ENCODE peak calls at places on chromosomes 4 and X, in five cellular contexts. K is NT2/D1, G is Caco-2, N is cardiac muscle cell, H is stomach. E is an unnamed sample.

GRCh38 chrX:80841259-80841658 is 31.6 kb upstream of the BRWD3 start:
- DNase-seq in H (no peak), G (no peak), N (no peak), K (no peak), E (no peak)

GRCh38 chrX:11040405-11040804 is 70.7 kb upstream of the HCCS start:
- DNase-seq in N (peak; percentile 0), K (no peak), H (no peak), G (no peak), E (no peak)

GRCh38 chr4:112560084-112560483 is 44.1 kb upstream of the NEUROG2 start:
- DNase-seq in N (no peak), K (no peak), H (no peak), G (no peak), E (no peak)

GRCh38 chr4:176769519-176769918 is 23.2 kb downstream of the VEGFC start:
- DNase-seq in G (no peak), K (no peak), N (no peak), H (no peak), E (no peak)

GRCh38 chr4:68736813-68737212 is 66.4 kb upstream of the UGT2B15 start:
- DNase-seq in N (no peak), H (no peak), K (no peak), G (peak; percentile 46), E (no peak)

GRCh38 chr4:83082777-83083176 is 31.8 kb downstream of the PLAC8 start:
- DNase-seq in G (no peak), K (no peak), N (no peak), H (peak; percentile 45), E (no peak)

GRCh38 chr4:8307126-8307525 is 37.6 kb downstream of the HTRA3 start:
- DNase-seq in H (no peak), N (no peak), K (no peak), G (peak; percentile 25), E (peak; percentile 32)

GRCh38 chr4:13903061-13903460 is 275.5 kb upstream of the BOD1L1 start:
- DNase-seq in H (no peak), K (no peak), G (no peak), N (no peak), E (no peak)

GRCh38 chr4:113837397-113837796 is 75.9 kb upstream of the CAMK2D start:
- DNase-seq in G (no peak), K (no peak), H (no peak), N (no peak), E (no peak)

GRCh38 chr4:78409612-78410202 is 141.9 kb upstream of the ANXA3 start:
- DNase-seq in G (no peak), H (no peak), K (no peak), N (no peak), E (no peak)

GRCh38 chrX:120145295-120145925 is 13.0 kb upstream of the RHOXF2 start:
- DNase-seq in N (no peak), G (no peak), H (no peak), K (no peak), E (no peak)

GRCh38 chr4:95170176-95170575 is 378.6 kb downstream of the UNC5C start:
- DNase-seq in N (no peak), K (no peak), G (no peak), H (no peak), E (no peak)

GRCh38 chrX:7159132-7159861 is 11.3 kb upstream of the PUDP start:
- DNase-seq in K (no peak), H (peak; percentile 40), G (no peak), N (no peak), E (no peak)

GRCh38 chr4:169225058-169225751 is 45.6 kb downstream of the SH3RF1 start:
- DNase-seq in G (no peak), N (no peak), H (no peak), K (no peak), E (no peak)

GRCh38 chr4:179634862-179635261 is 2192.6 kb upstream of the AGA start:
- DNase-seq in G (no peak), N (no peak), K (no peak), H (no peak), E (no peak)

GRCh38 chr4:78250500-78250899 is 193.4 kb downstream of the FRAS1 start:
- DNase-seq in N (no peak), G (no peak), H (no peak), K (no peak), E (no peak)

GRCh38 chrX:134484039-134484438 is 24.1 kb downstream of the HPRT1 start:
- DNase-seq in K (peak; percentile 9), H (no peak), G (no peak), N (peak; percentile 59), E (no peak)

GRCh38 chrX:68936608-68937007 is 107.8 kb downstream of the EFNB1 start:
- DNase-seq in H (peak; percentile 22), G (no peak), K (no peak), N (no peak), E (no peak)

GRCh38 chrX:150548684-150549083 is 19.7 kb upstream of the MTM1 start:
- DNase-seq in K (no peak), N (no peak), H (no peak), G (no peak), E (no peak)

GRCh38 chrX:1424452-1424851 is 28.3 kb downstream of the ASMTL start:
- DNase-seq in H (no peak), G (no peak), N (no peak), K (no peak), E (no peak)

DNA sequence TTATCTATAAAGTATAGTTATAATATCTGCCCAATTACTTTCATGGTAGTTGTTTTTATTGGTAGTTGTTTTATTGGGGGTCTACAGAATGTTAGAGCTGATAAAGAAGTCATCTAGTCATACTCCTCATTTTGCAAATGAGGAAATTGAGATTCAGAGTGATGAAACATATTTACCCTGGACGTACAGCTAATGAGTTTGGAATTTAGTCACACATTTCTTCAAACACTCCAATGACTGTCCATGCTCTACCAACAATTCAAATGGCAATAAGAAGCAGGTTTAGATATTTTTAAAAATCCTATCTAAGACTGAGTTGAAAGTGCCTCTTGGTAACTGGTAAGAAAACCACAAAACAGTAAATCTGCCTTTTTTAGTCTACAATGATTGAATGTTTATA is 98.2 kb downstream of the MAGEC1 start:
- DNase-seq in G (no peak), N (no peak), K (no peak), H (no peak), E (no peak)
- H3K36me3 ChIP-seq in G (no peaks in the 10 kb centered on the region), N (no peaks in the 10 kb centered on the region), K (no peaks in the 10 kb centered on the region), H (no peaks in the 10 kb centered on the region), E (no peaks in the 10 kb centered on the region)

GRCh38 chr4:75308049-75308448 is 206.2 kb downstream of the RCHY1 start:
- DNase-seq in N (no peak), G (no peak), K (no peak), H (no peak), E (no peak)

GRCh38 chr4:75302648-75303047 is 211.6 kb downstream of the RCHY1 start:
- DNase-seq in H (no peak), N (no peak), G (no peak), K (no peak), E (no peak)

DNA sequence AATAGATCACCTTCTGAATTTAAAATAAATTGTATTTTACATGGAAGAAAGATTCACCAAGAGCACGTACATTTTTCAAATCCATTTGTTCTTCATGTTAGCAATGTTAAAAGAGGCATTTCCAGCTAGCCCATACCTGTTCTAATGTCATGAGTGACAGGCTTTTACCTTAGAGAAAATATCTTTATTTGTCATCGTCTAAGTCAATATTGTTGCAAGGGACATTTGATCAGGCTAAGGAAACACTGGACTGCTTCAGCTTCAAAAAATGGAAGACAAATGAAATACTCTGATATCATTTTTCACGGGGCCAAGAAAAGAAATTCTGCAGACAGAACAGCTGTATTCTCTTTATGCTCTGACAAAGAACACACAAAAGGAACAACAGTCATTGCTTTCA is 207.7 kb downstream of the RCHY1 start:
- DNase-seq in N (no peak), K (no peak), H (no peak), G (no peak), E (no peak)
- H3K27me3 ChIP-seq in N (no peaks in the 10 kb centered on the region), K (no peaks in the 10 kb centered on the region), H (no peaks in the 10 kb centered on the region), G (no peaks in the 10 kb centered on the region), E (peaks cover 3% of the 10 kb centered on the region)

GRCh38 chrX:41881166-41881565 is 42.2 kb downstream of the CASK start:
- DNase-seq in H (no peak), K (no peak), N (no peak), G (no peak), E (no peak)

GRCh38 chrX:41875142-41875541 is 48.2 kb downstream of the CASK start:
- DNase-seq in N (no peak), H (no peak), G (no peak), K (no peak), E (no peak)

DNA sequence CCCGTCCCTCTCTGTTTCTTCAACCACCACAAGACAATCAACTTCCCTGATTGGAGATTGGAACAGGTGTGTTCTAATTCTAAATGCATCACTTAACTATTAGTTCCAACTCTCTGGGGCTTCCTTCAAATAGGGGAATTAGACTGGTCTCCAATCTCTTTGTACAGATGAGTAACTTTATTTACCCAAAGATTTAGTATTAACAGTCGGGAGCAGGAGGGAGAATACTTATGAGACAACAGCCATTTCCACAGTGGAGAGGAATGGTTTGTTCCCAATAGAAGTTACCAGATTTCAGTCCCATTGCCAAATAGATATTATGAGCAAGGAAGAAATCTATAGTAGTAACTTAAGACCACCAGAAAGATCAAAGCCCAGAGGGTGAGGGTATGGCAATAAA is 46.2 kb downstream of the CASK start:
- DNase-seq in N (no peak), G (no peak), K (no peak), H (no peak), E (no peak)
- H3K4me3 ChIP-seq in N (no peak overlapping the region), G (no peak overlapping the region), K (no peak overlapping the region), H (no peak overlapping the region), E (no peak overlapping the region)

DNA sequence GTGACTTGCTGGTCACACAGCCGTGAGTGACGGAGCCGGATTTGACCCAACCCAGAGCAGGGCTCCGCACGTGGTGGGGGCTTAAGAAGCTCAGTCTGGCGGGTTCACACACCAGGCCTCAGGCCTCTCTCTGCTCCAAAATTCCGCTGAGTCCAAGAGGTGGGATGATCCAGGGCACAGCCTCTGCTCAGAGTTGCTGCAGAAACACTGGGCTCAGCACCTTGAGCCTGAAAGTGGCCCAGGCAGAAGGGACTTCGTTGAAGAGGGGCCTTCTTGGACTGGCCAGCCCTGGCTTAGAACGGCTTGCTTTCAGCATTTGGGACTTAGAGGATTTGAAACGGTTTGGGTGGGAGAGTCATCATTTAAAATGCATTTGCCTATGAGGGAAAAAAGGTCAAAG is 21.2 kb downstream of the EVC start:
- DNase-seq in G (no peak), H (no peak), N (no peak), K (no peak), E (no peak)
- H3K36me3 ChIP-seq in G (no peaks in the 10 kb centered on the region), H (peaks cover 76% of the 10 kb centered on the region), N (peaks cover 8% of the 10 kb centered on the region), K (peaks cover 73% of the 10 kb centered on the region), E (peaks cover 74% of the 10 kb centered on the region)

GRCh38 chrX:121571333-121571732 is 523.9 kb downstream of the GLUD2 start:
- DNase-seq in K (no peak), H (no peak), N (no peak), G (no peak), E (no peak)
- H3K27me3 ChIP-seq in K (no peaks in the 10 kb centered on the region), H (no peaks in the 10 kb centered on the region), N (no peaks in the 10 kb centered on the region), G (no peaks in the 10 kb centered on the region), E (peaks cover 3% of the 10 kb centered on the region)